ENCODE peak calls at places on chromosomes 1 and 21, in four cellular contexts. M is WTC11, P is K562, K is HepG2. Z is an unnamed sample.
A peak's percentile ranks its signal among the peaks of the same experiment; 100 is the strongest.

GRCh38 chr1:9280015-9280860 is 12.5 kb upstream of the SPSB1 start:
- DNase-seq in M (no peak), P (peak; percentile 60), K (peak; percentile 35), Z (no peak)

GRCh38 chr1:1364266-1364665 is 5.9 kb upstream of the MXRA8 start:
- DNase-seq in M (no peak), P (no peak), K (no peak), Z (no peak)

GRCh38 chr1:21691739-21692138 is 22.6 kb upstream of the RAP1GAP start:
- DNase-seq in M (no peak), P (no peak), K (no peak), Z (no peak)

GRCh38 chr1:11653616-11654570 is at the start of gene FBXO2:
- DNase-seq in M (no peak), P (peak; percentile 84), K (no peak), Z (no peak)

GRCh38 chr1:151822404-151822803 is 9.2 kb downstream of the RORC start:
- DNase-seq in M (no peak), P (peak; percentile 34), K (no peak), Z (no peak)

GRCh38 chr1:164608651-164609057 is 49.7 kb downstream of the PBX1 start:
- DNase-seq in M (no peak), P (no peak), K (no peak), Z (no peak)

GRCh38 chr21:45543710-45544448 is 1.6 kb upstream of the SLC19A1 start:
- DNase-seq in M (peak; percentile 12), P (no peak), K (no peak), Z (no peak)

GRCh38 chr1:183161391-183161790 is 24.7 kb upstream of the LAMC2 start:
- DNase-seq in M (no peak), P (no peak), K (no peak), Z (no peak)

GRCh38 chr1:47664356-47664755 is 226.5 kb downstream of the FOXD2 start:
- DNase-seq in M (no peak), P (no peak), K (no peak), Z (no peak)

GRCh38 chr21:46368533-46369285 is 44.8 kb downstream of the PCNT start:
- DNase-seq in M (no peak), P (no peak), K (no peak), Z (peak; percentile 65)

GRCh38 chr1:65564493-65564892 is 144.0 kb downstream of the LEPR start:
- DNase-seq in M (no peak), P (no peak), K (no peak), Z (no peak)

GRCh38 chr1:58739851-58740466 is 40.1 kb upstream of the MYSM1 start:
- DNase-seq in M (no peak), P (peak; percentile 57), K (peak; percentile 52), Z (no peak)

GRCh38 chr1:68339505-68339904 is 107.2 kb upstream of the WLS start:
- DNase-seq in M (no peak), P (no peak), K (no peak), Z (no peak)

GRCh38 chr1:206098242-206098919 is 18.8 kb downstream of the AVPR1B start:
- DNase-seq in M (no peak), P (no peak), K (no peak), Z (no peak)

GRCh38 chr1:12460911-12461621 is 156.9 kb downstream of the DHRS3 start:
- DNase-seq in M (no peak), P (peak; percentile 41), K (no peak), Z (no peak)

GRCh38 chr1:229339520-229339919 is 3.3 kb downstream of the CCSAP start:
- DNase-seq in M (no peak), P (no peak), K (no peak), Z (no peak)

GRCh38 chr1:228148196-228148861 is 1.4 kb upstream of the GJC2 start:
- DNase-seq in M (no peak), P (no peak), K (no peak), Z (no peak)

GRCh38 chr1:78038491-78038939 is 7.3 kb upstream of the GIPC2 start:
- DNase-seq in M (no peak), P (no peak), K (no peak), Z (no peak)

GRCh38 chr1:153437236-153437635 is 20.9 kb downstream of the S100A7A start:
- DNase-seq in M (no peak), P (no peak), K (no peak), Z (no peak)

GRCh38 chr1:34398916-34399275 is 222.2 kb downstream of the C1orf94 start:
- DNase-seq in M (peak; percentile 62), P (no peak), K (no peak), Z (no peak)

GRCh38 chr1:214135886-214136285 is 145.1 kb upstream of the SMYD2 start:
- DNase-seq in M (peak; percentile 19), P (no peak), K (no peak), Z (no peak)

GRCh38 chr1:239997160-239997514 is 94.5 kb upstream of the FMN2 start:
- DNase-seq in M (no peak), P (no peak), K (no peak), Z (no peak)

GRCh38 chr1:186482661-186483255 is 21.8 kb upstream of the PDC start:
- DNase-seq in M (peak; percentile 81), P (peak; percentile 67), K (peak; percentile 47), Z (peak; percentile 31)

GRCh38 chr21:36526104-36526503 is 46.2 kb upstream of the CLDN14 start:
- DNase-seq in M (no peak), P (no peak), K (no peak), Z (no peak)

GRCh38 chr1:166166701-166167394 is at the start of gene FAM78B:
- DNase-seq in M (peak; percentile 58), P (peak; percentile 99), K (peak; percentile 54), Z (peak; percentile 36)

GRCh38 chr1:58251415-58252073 is 295.0 kb downstream of the OMA1 start:
- DNase-seq in M (peak; percentile 73), P (peak; percentile 53), K (peak; percentile 18), Z (no peak)

GRCh38 chr1:11324562-11324961 is 51.6 kb downstream of the UBIAD1 start:
- DNase-seq in M (no peak), P (no peak), K (no peak), Z (no peak)

GRCh38 chr1:9135145-9135836 is 6.4 kb upstream of the GPR157 start:
- DNase-seq in M (no peak), P (no peak), K (no peak), Z (peak; percentile 67)

GRCh38 chr1:150562384-150563339 is 13.5 kb downstream of the ADAMTSL4 start:
- DNase-seq in M (peak; percentile 44), P (no peak), K (no peak), Z (peak; percentile 97)

GRCh38 chr1:58116284-58116683 is 430.2 kb downstream of the OMA1 start:
- DNase-seq in M (no peak), P (no peak), K (no peak), Z (no peak)

GRCh38 chr1:20366766-20367602 is 76.3 kb downstream of the VWA5B1 start:
- DNase-seq in M (peak; percentile 81), P (peak; percentile 37), K (peak; percentile 25), Z (no peak)

GRCh38 chr1:175129997-175130648 is 62.5 kb downstream of the KIAA0040 start:
- DNase-seq in M (peak; percentile 36), P (no peak), K (no peak), Z (no peak)

GRCh38 chr1:213393860-213394259 is 342.8 kb downstream of the RPS6KC1 start:
- DNase-seq in M (no peak), P (no peak), K (peak; percentile 78), Z (no peak)

GRCh38 chr1:244118087-244118761 is 67.1 kb downstream of the ZBTB18 start:
- DNase-seq in M (no peak), P (no peak), K (no peak), Z (no peak)

GRCh38 chr1:208599063-208599462 is 354.9 kb upstream of the PLXNA2 start:
- DNase-seq in M (no peak), P (no peak), K (no peak), Z (no peak)

GRCh38 chr21:28781602-28782274 is 210.9 kb downstream of the LTN1 start:
- DNase-seq in M (no peak), P (peak; percentile 22), K (peak; percentile 4), Z (no peak)

GRCh38 chr1:233998926-233999325 is 94.5 kb downstream of the SLC35F3 start:
- DNase-seq in M (no peak), P (no peak), K (no peak), Z (no peak)

GRCh38 chr1:37325010-37325409 is 149.4 kb upstream of the ZC3H12A start:
- DNase-seq in M (no peak), P (no peak), K (no peak), Z (no peak)

GRCh38 chr1:178541829-178542553 is 29.1 kb downstream of the TEX35 start:
- DNase-seq in M (peak; percentile 45), P (peak; percentile 56), K (peak; percentile 88), Z (no peak)

GRCh38 chr1:44820328-44820944 is 12.1 kb downstream of the BTBD19 start:
- DNase-seq in M (no peak), P (peak; percentile 45), K (no peak), Z (no peak)

GRCh38 chr1:44819257-44819593 is 10.9 kb downstream of the BTBD19 start:
- DNase-seq in M (no peak), P (peak; percentile 52), K (no peak), Z (peak; percentile 83)

GRCh38 chr1:44820945-44821715 is 12.8 kb downstream of the BTBD19 start:
- DNase-seq in M (no peak), P (no peak), K (no peak), Z (no peak)

GRCh38 chr1:44817771-44818495 is 9.6 kb downstream of the BTBD19 start:
- DNase-seq in M (no peak), P (no peak), K (no peak), Z (no peak)

GRCh38 chr1:44819594-44820327 is 11.4 kb downstream of the BTBD19 start:
- DNase-seq in M (peak; percentile 83), P (peak; percentile 90), K (peak; percentile 90), Z (peak; percentile 90)
- TF ChIP-seq TCF7 in M (no peak), P (peak; percentile 67), K (no peak), Z (peak; percentile 88)

GRCh38 chr1:156816561-156817328 is at the start of gene SH2D2A:
- DNase-seq in M (no peak), P (peak; percentile 78), K (no peak), Z (peak; percentile 71)
- TF ChIP-seq TCF7 in M (no peak), P (no peak), K (no peak), Z (no peak)

DNA sequence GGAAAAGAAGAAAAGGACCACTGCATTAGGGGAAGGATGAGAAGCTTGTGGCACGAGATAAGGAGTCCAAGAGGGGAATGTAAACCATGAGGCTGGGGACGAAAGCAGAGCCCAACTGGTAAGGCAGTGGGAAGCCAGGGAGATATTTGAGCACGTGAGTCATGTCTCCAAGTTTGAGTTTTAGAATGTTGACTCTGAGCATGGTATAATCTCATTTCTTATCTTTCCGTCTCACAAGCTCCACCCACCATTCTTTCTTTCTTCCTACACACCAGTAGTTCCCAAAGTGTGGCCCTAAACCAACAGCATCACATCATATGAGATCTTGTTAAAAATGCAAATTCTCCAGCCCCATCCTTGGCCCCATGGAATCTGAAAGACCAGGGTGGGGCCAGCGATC is 145.3 kb downstream of the PLPP3 start:
- DNase-seq in M (no peak), P (no peak), K (peak; percentile 45), Z (no peak)
- TF ChIP-seq TCF7 in M (no peak), P (no peak), K (no peak), Z (no peak)

GRCh38 chr1:15923241-15923640 is 52.7 kb downstream of the ZBTB17 start:
- DNase-seq in M (no peak), P (no peak), K (no peak), Z (no peak)
- TF ChIP-seq TCF7 in M (no peak), P (no peak), K (no peak), Z (no peak)

GRCh38 chr1:24415910-24416665 is 486 bp downstream of the NIPAL3 start:
- DNase-seq in M (no peak), P (peak; percentile 47), K (no peak), Z (no peak)
- TF ChIP-seq TCF7 in M (no peak), P (no peak), K (no peak), Z (no peak)

GRCh38 chr21:42262826-42263225 is 43.9 kb downstream of the ABCG1 start:
- DNase-seq in M (no peak), P (no peak), K (peak; percentile 52), Z (no peak)
- TF ChIP-seq TCF7 in M (no peak), P (no peak), K (no peak), Z (no peak)

GRCh38 chr1:42313970-42314369 is 21.1 kb downstream of the FOXJ3 start:
- DNase-seq in M (no peak), P (no peak), K (no peak), Z (no peak)
- TF ChIP-seq TCF7 in M (no peak), P (no peak), K (no peak), Z (no peak)